ENCODE peak calls at places on chromosomes 16 and 17, in eight cellular contexts. One of them, this sample, is unnamed.

GRCh38 chr16:27426423-27427408 is 24.7 kb downstream of the IL21R start:
- DNase-seq in fibroblast of lung: peak
- DNase-seq in endodermal cell: no peak
- DNase-seq in thoracic aorta: no peak
- DNase-seq in glutamatergic neuron: peak
- DNase-seq in uterus: no peak
- DNase-seq in body of pancreas: no peak
- DNase-seq in cardiac muscle cell: peak
- DNase-seq in this sample: peak

GRCh38 chr17:44309472-44309871 is 1.1 kb downstream of the RUNDC3A start:
- DNase-seq in uterus: no peak
- DNase-seq in fibroblast of lung: no peak
- DNase-seq in body of pancreas: no peak
- DNase-seq in glutamatergic neuron: no peak
- DNase-seq in cardiac muscle cell: no peak
- DNase-seq in endodermal cell: peak
- DNase-seq in thoracic aorta: no peak
- DNase-seq in this sample: no peak

GRCh38 chr16:10754941-10755340 is 11.3 kb downstream of the NUBP1 start:
- DNase-seq in body of pancreas: no peak
- DNase-seq in uterus: no peak
- DNase-seq in endodermal cell: no peak
- DNase-seq in fibroblast of lung: peak
- DNase-seq in glutamatergic neuron: no peak
- DNase-seq in cardiac muscle cell: peak
- DNase-seq in thoracic aorta: no peak
- DNase-seq in this sample: no peak

GRCh38 chr17:59683283-59683682 is 23.9 kb downstream of the PTRH2 start:
- DNase-seq in thoracic aorta: no peak
- DNase-seq in endodermal cell: no peak
- DNase-seq in glutamatergic neuron: no peak
- DNase-seq in fibroblast of lung: no peak
- DNase-seq in cardiac muscle cell: no peak
- DNase-seq in body of pancreas: no peak
- DNase-seq in uterus: no peak
- DNase-seq in this sample: no peak

GRCh38 chr17:205817-206216 is 24.4 kb upstream of the DOC2B start:
- DNase-seq in endodermal cell: no peak
- DNase-seq in uterus: no peak
- DNase-seq in cardiac muscle cell: no peak
- DNase-seq in thoracic aorta: no peak
- DNase-seq in fibroblast of lung: no peak
- DNase-seq in glutamatergic neuron: no peak
- DNase-seq in body of pancreas: no peak
- DNase-seq in this sample: no peak

GRCh38 chr17:7011415-7011814 is 1.0 kb upstream of the RNASEK start:
- DNase-seq in fibroblast of lung: no peak
- DNase-seq in thoracic aorta: no peak
- DNase-seq in glutamatergic neuron: no peak
- DNase-seq in cardiac muscle cell: no peak
- DNase-seq in body of pancreas: no peak
- DNase-seq in endodermal cell: no peak
- DNase-seq in uterus: no peak
- DNase-seq in this sample: no peak

GRCh38 chr17:2900842-2901241 is 104.6 kb downstream of the RAP1GAP2 start:
- DNase-seq in cardiac muscle cell: no peak
- DNase-seq in glutamatergic neuron: no peak
- DNase-seq in endodermal cell: no peak
- DNase-seq in uterus: no peak
- DNase-seq in fibroblast of lung: no peak
- DNase-seq in thoracic aorta: no peak
- DNase-seq in body of pancreas: no peak
- DNase-seq in this sample: no peak

GRCh38 chr17:77200711-77201110 is 59.9 kb downstream of the SEC14L1 start:
- DNase-seq in body of pancreas: no peak
- DNase-seq in cardiac muscle cell: no peak
- DNase-seq in fibroblast of lung: no peak
- DNase-seq in thoracic aorta: no peak
- DNase-seq in uterus: no peak
- DNase-seq in glutamatergic neuron: no peak
- DNase-seq in endodermal cell: no peak
- DNase-seq in this sample: no peak

GRCh38 chr17:62627219-62627903 is at the start of gene MRC2:
- DNase-seq in endodermal cell: peak
- DNase-seq in body of pancreas: no peak
- DNase-seq in thoracic aorta: peak
- DNase-seq in cardiac muscle cell: peak
- DNase-seq in glutamatergic neuron: peak
- DNase-seq in fibroblast of lung: peak
- DNase-seq in uterus: peak
- DNase-seq in this sample: no peak

DNA sequence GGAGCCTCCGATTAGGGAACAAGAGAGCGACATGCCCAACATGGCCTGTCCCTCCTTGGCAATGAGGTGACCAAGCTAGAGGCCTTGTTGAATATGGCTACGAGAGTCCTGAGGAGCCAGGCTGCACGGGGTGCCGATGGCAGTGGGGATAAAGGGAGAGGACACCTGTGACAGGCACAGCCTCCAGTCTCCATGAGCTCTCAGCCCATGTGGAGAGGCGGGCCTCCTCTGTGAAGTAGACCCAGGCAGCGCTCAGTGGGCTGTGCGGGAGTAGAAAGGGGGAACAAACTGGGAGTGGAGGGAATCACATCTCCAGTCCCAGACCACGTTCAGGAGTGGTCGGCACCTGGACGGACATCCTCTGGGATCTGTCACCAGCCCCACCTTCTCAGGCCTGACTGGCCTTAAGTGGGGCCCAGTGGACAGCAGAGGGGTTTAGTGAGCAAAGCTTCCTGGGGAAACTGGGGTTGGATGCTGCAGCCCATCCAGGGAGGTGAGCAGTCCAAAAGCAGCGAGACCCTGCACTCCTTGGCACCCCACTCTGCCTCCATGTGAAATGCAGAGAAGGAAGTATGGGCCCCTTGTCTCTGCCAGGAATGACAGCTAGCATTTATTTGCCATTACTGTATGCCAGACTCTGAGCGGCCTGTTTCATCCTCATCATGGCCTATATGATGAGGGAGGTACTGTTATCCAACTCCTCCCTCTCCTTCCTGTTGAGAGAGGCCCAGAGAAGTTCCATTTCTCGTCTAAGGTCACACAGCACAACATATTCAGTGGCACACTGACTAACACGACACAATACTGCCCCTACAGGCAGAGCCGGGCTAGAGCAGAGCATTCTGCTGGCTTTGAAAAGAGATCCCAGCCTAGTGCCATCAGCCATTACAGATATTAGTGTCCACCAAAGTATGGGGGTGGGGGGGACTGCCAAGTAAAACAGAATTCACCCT is 4.5 kb upstream of the TMEM92 start:
- DNase-seq in glutamatergic neuron: peak
- DNase-seq in cardiac muscle cell: peak
- DNase-seq in endodermal cell: peak
- DNase-seq in uterus: peak
- DNase-seq in thoracic aorta: no peak
- DNase-seq in body of pancreas: peak
- DNase-seq in fibroblast of lung: peak
- DNase-seq in this sample: peak
- TF ChIP-seq CTCF in glutamatergic neuron: peak
- TF ChIP-seq CTCF in cardiac muscle cell: peak
- TF ChIP-seq CTCF in endodermal cell: peak
- TF ChIP-seq CTCF in uterus: peak
- TF ChIP-seq CTCF in thoracic aorta: peak
- TF ChIP-seq CTCF in body of pancreas: peak
- TF ChIP-seq CTCF in fibroblast of lung: peak
- TF ChIP-seq CTCF in this sample: peak

GRCh38 chr17:52388941-52389340 is 230.4 kb upstream of the CA10 start:
- DNase-seq in glutamatergic neuron: no peak
- DNase-seq in thoracic aorta: no peak
- DNase-seq in cardiac muscle cell: no peak
- DNase-seq in body of pancreas: no peak
- DNase-seq in uterus: no peak
- DNase-seq in fibroblast of lung: no peak
- DNase-seq in endodermal cell: no peak
- DNase-seq in this sample: no peak
- TF ChIP-seq CTCF in glutamatergic neuron: no peak
- TF ChIP-seq CTCF in thoracic aorta: no peak
- TF ChIP-seq CTCF in cardiac muscle cell: no peak
- TF ChIP-seq CTCF in body of pancreas: no peak
- TF ChIP-seq CTCF in uterus: no peak
- TF ChIP-seq CTCF in fibroblast of lung: no peak
- TF ChIP-seq CTCF in endodermal cell: no peak
- TF ChIP-seq CTCF in this sample: no peak

GRCh38 chr17:75503337-75503950 is 11.9 kb downstream of the CASKIN2 start:
- DNase-seq in endodermal cell: no peak
- DNase-seq in cardiac muscle cell: no peak
- DNase-seq in uterus: no peak
- DNase-seq in glutamatergic neuron: no peak
- DNase-seq in fibroblast of lung: no peak
- DNase-seq in thoracic aorta: no peak
- DNase-seq in body of pancreas: no peak
- DNase-seq in this sample: no peak

GRCh38 chr17:75505152-75505409 is 10.3 kb downstream of the CASKIN2 start:
- DNase-seq in body of pancreas: no peak
- DNase-seq in uterus: no peak
- DNase-seq in cardiac muscle cell: no peak
- DNase-seq in glutamatergic neuron: no peak
- DNase-seq in fibroblast of lung: no peak
- DNase-seq in thoracic aorta: no peak
- DNase-seq in endodermal cell: no peak
- DNase-seq in this sample: no peak

GRCh38 chr17:75505640-75506039 is 9.7 kb downstream of the CASKIN2 start:
- DNase-seq in fibroblast of lung: no peak
- DNase-seq in body of pancreas: no peak
- DNase-seq in endodermal cell: no peak
- DNase-seq in uterus: no peak
- DNase-seq in cardiac muscle cell: no peak
- DNase-seq in glutamatergic neuron: no peak
- DNase-seq in thoracic aorta: no peak
- DNase-seq in this sample: no peak

GRCh38 chr17:75503976-75504346 is 11.4 kb downstream of the CASKIN2 start:
- DNase-seq in cardiac muscle cell: no peak
- DNase-seq in body of pancreas: no peak
- DNase-seq in fibroblast of lung: no peak
- DNase-seq in glutamatergic neuron: no peak
- DNase-seq in thoracic aorta: no peak
- DNase-seq in uterus: no peak
- DNase-seq in endodermal cell: no peak
- DNase-seq in this sample: no peak

GRCh38 chr17:75504347-75505151 is 10.8 kb downstream of the CASKIN2 start:
- DNase-seq in thoracic aorta: no peak
- DNase-seq in cardiac muscle cell: no peak
- DNase-seq in body of pancreas: peak
- DNase-seq in endodermal cell: peak
- DNase-seq in uterus: no peak
- DNase-seq in glutamatergic neuron: peak
- DNase-seq in fibroblast of lung: no peak
- DNase-seq in this sample: no peak
- TF ChIP-seq CTCF in thoracic aorta: peak
- TF ChIP-seq CTCF in cardiac muscle cell: peak
- TF ChIP-seq CTCF in body of pancreas: peak
- TF ChIP-seq CTCF in endodermal cell: peak
- TF ChIP-seq CTCF in uterus: no peak
- TF ChIP-seq CTCF in glutamatergic neuron: peak
- TF ChIP-seq CTCF in fibroblast of lung: peak
- TF ChIP-seq CTCF in this sample: peak

GRCh38 chr17:15907290-15907689 is 37.6 kb upstream of the ADORA2B start:
- DNase-seq in uterus: no peak
- DNase-seq in fibroblast of lung: no peak
- DNase-seq in thoracic aorta: no peak
- DNase-seq in body of pancreas: no peak
- DNase-seq in cardiac muscle cell: no peak
- DNase-seq in glutamatergic neuron: no peak
- DNase-seq in endodermal cell: no peak
- DNase-seq in this sample: no peak

GRCh38 chr17:15910791-15911190 is 34.1 kb upstream of the ADORA2B start:
- DNase-seq in thoracic aorta: no peak
- DNase-seq in glutamatergic neuron: no peak
- DNase-seq in endodermal cell: no peak
- DNase-seq in uterus: no peak
- DNase-seq in body of pancreas: no peak
- DNase-seq in fibroblast of lung: peak
- DNase-seq in cardiac muscle cell: no peak
- DNase-seq in this sample: no peak

GRCh38 chr17:15912416-15912955 is 32.4 kb upstream of the ADORA2B start:
- DNase-seq in fibroblast of lung: no peak
- DNase-seq in glutamatergic neuron: no peak
- DNase-seq in thoracic aorta: no peak
- DNase-seq in cardiac muscle cell: no peak
- DNase-seq in body of pancreas: no peak
- DNase-seq in uterus: no peak
- DNase-seq in endodermal cell: no peak
- DNase-seq in this sample: no peak

GRCh38 chr17:15909481-15909991 is 35.4 kb upstream of the ADORA2B start:
- DNase-seq in body of pancreas: peak
- DNase-seq in glutamatergic neuron: no peak
- DNase-seq in endodermal cell: peak
- DNase-seq in thoracic aorta: no peak
- DNase-seq in cardiac muscle cell: no peak
- DNase-seq in uterus: no peak
- DNase-seq in fibroblast of lung: no peak
- DNase-seq in this sample: no peak

DNA sequence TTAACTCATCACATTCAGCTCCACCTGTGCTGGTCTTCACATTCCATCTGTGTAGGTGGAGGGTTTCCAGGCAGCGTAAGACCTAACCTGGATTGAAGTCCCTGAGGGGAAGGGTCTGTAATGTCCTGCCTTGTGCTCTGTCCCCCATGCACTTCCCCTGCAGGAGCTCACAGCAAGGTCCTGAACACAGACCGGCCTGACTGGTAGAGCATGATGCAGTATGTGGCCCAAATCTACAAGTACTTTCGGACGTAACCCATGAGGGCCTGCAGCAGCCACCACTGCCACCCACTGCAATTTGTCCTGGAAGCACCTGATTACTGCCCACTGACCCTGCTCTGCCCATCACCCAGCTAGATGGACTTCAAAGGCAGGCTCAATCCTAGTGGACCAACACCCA is 36.6 kb upstream of the ADORA2B start:
- DNase-seq in cardiac muscle cell: no peak
- DNase-seq in body of pancreas: no peak
- DNase-seq in endodermal cell: no peak
- DNase-seq in fibroblast of lung: no peak
- DNase-seq in uterus: no peak
- DNase-seq in thoracic aorta: no peak
- DNase-seq in glutamatergic neuron: no peak
- DNase-seq in this sample: no peak
- TF ChIP-seq CTCF in cardiac muscle cell: no peak
- TF ChIP-seq CTCF in body of pancreas: no peak
- TF ChIP-seq CTCF in endodermal cell: no peak
- TF ChIP-seq CTCF in fibroblast of lung: no peak
- TF ChIP-seq CTCF in uterus: no peak
- TF ChIP-seq CTCF in thoracic aorta: no peak
- TF ChIP-seq CTCF in glutamatergic neuron: no peak
- TF ChIP-seq CTCF in this sample: no peak